ENCODE peak calls at places on chromosomes 11 and 22, in five cellular contexts. U is EH; M is pulmonary artery endothelial cell; I is activated CD4-positive, alpha-beta T cell treated with anti-CD3 and anti-CD28 coated beads, Interleukin-2, amount 10 ng/mL, durations not matched to agents 7 days and 5 days; E is iris pigment epithelial cell. R is an unnamed sample.

GRCh38 chr11:86524603-86525352 is 147.6 kb downstream of the ME3 start:
- DNase-seq in M (peak; percentile 63), E (peak; percentile 84), U (peak; percentile 83), I (no peak), R (peak; percentile 78)

GRCh38 chr11:4891996-4892640 is 10.4 kb downstream of the OR51T1 start:
- DNase-seq in U (peak; percentile 71), M (no peak), I (no peak), E (peak; percentile 89), R (peak; percentile 84)

GRCh38 chr11:28819741-28820140 is 711.6 kb downstream of the METTL15 start:
- DNase-seq in M (no peak), U (no peak), I (no peak), E (peak; percentile 17), R (no peak)

GRCh38 chr11:77596626-77597025 is 6.9 kb downstream of the AQP11 start:
- DNase-seq in I (no peak), M (no peak), E (peak; percentile 90), U (peak; percentile 80), R (peak; percentile 76)

GRCh38 chr22:42641801-42642413 is 1.5 kb upstream of the ATP5MGL start:
- DNase-seq in E (no peak), M (no peak), I (no peak), U (no peak), R (peak; percentile 79)

GRCh38 chr11:42013656-42014201 is 554.3 kb upstream of the LRRC4C start:
- DNase-seq in I (no peak), M (no peak), U (peak; percentile 34), E (no peak), R (no peak)

GRCh38 chr22:20725987-20726558 is 47.8 kb upstream of the SERPIND1 start:
- DNase-seq in I (no peak), M (no peak), U (peak; percentile 42), E (no peak), R (no peak)

GRCh38 chr22:46007848-46008261 is 30.9 kb upstream of the WNT7B start:
- DNase-seq in U (peak; percentile 97), E (peak; percentile 62), M (peak; percentile 74), I (no peak), R (peak; percentile 90)

GRCh38 chr11:85827768-85828639 is 17.1 kb upstream of the SYTL2 start:
- DNase-seq in I (peak; percentile 70), E (peak; percentile 86), U (peak; percentile 96), M (no peak), R (peak; percentile 94)

GRCh38 chr11:65502852-65503603 is 4.2 kb downstream of the MALAT1 start:
- DNase-seq in M (no peak), I (no peak), E (peak; percentile 49), U (peak; percentile 58), R (peak; percentile 67)

GRCh38 chr11:116563028-116563712 is 209.6 kb downstream of the BUD13 start:
- DNase-seq in I (no peak), U (peak; percentile 66), M (no peak), E (no peak), R (no peak)

GRCh38 chr11:129333873-129334272 is 41.8 kb upstream of the BARX2 start:
- DNase-seq in M (no peak), I (no peak), E (no peak), U (no peak), R (no peak)

GRCh38 chr11:102587722-102588121 is 37.4 kb downstream of the MMP20 start:
- DNase-seq in U (no peak), M (no peak), E (no peak), I (no peak), R (no peak)

GRCh38 chr11:134901536-134901935 is 489.5 kb upstream of the B3GAT1 start:
- DNase-seq in U (no peak), M (no peak), I (no peak), E (no peak), R (no peak)

GRCh38 chr11:504053-504993 is 2.7 kb downstream of the RNH1 start:
- DNase-seq in U (peak; percentile 54), I (no peak), M (no peak), E (peak; percentile 72), R (peak; percentile 50)